ENCODE peak calls at places on chromosomes 11 and 22, in seven cellular contexts. Q is H1, N is HepG2, A is GM12878, T is SK-N-SH, H is HCT116, Z is K562. D is an unnamed sample.

GRCh38 chr11:69880041-69880802 is 61.0 kb upstream of the FGF3 start:
- DNase-seq in A (no peak), Q (peak; percentile 38), H (no peak), Z (no peak), N (no peak), T (no peak), D (no peak)

GRCh38 chr11:125431481-125431880 is 64.6 kb downstream of the FEZ1 start:
- DNase-seq in T (no peak), H (no peak), Q (no peak), A (no peak), Z (no peak), N (no peak), D (no peak)

GRCh38 chr11:13031349-13031748 is 22.2 kb downstream of the RASSF10 start:
- DNase-seq in N (no peak), Q (no peak), A (no peak), Z (no peak), H (no peak), T (no peak), D (no peak)

GRCh38 chr22:38316340-38317236 is 645 bp downstream of the CSNK1E start:
- DNase-seq in A (no peak), Q (peak; percentile 66), N (no peak), H (no peak), Z (peak; percentile 63), T (peak; percentile 79), D (peak; percentile 70)

GRCh38 chr22:44127353-44127752 is 53.4 kb upstream of the PARVG start:
- DNase-seq in Z (no peak), A (no peak), H (no peak), T (no peak), N (no peak), Q (no peak), D (peak; percentile 48)

GRCh38 chr22:39956932-39957664 is 3.1 kb upstream of the TMA7B start:
- DNase-seq in H (no peak), Q (no peak), A (peak; percentile 71), T (no peak), N (no peak), Z (no peak), D (no peak)

GRCh38 chr11:34565417-34566208 is 52.0 kb upstream of the ELF5 start:
- DNase-seq in H (peak; percentile 32), A (no peak), Q (no peak), N (peak; percentile 34), Z (peak; percentile 55), T (peak; percentile 39), D (peak; percentile 1)

GRCh38 chr11:71064702-71065515 is 187.5 kb downstream of the SHANK2 start:
- DNase-seq in A (no peak), Z (no peak), Q (no peak), H (no peak), N (no peak), T (no peak), D (no peak)

GRCh38 chr11:67024966-67025365 is 2.0 kb downstream of the SYT12 start:
- DNase-seq in Q (no peak), Z (no peak), N (no peak), A (no peak), T (no peak), H (no peak), D (no peak)

GRCh38 chr11:60165946-60166345 is 16.9 kb downstream of the MS4A6A start:
- DNase-seq in H (no peak), Z (no peak), A (no peak), N (no peak), Q (no peak), T (no peak), D (no peak)

DNA sequence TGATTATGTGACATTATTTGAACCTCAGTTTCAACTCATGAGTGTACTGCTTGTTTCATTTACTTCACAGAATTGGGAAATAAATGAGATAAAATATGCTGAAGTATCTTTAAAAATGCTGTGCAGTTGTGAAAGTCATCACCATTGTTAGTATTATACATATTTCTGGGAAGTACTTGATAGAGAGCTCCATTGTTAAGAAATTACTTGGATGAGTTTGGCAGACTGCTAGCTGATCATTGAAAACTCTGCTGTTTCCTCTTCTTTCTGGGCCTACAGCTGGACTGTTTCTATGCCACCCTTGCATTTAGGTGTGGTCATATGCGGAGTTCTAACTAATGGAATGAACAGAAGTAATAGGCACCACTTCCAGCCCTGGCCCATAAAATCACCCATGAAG is 10.0 kb downstream of the SIK2 start:
- DNase-seq in H (no peak), A (no peak), Z (no peak), Q (no peak), N (no peak), T (no peak), D (no peak)
- H3K79me2 ChIP-seq in H (peaks cover 35% of the 10 kb centered on the region), A (peaks cover 3% of the 10 kb centered on the region), Z (peaks cover 4% of the 10 kb centered on the region), Q (no peaks in the 10 kb centered on the region), N (peaks cover 18% of the 10 kb centered on the region), T (peaks cover 62% of the 10 kb centered on the region), D (no peaks in the 10 kb centered on the region)

GRCh38 chr11:36238881-36239280 is 50.3 kb downstream of the COMMD9 start:
- DNase-seq in T (no peak), A (no peak), Z (no peak), H (no peak), Q (no peak), N (no peak), D (no peak)
- TF ChIP-seq MAX in T (no peak), A (no peak), Z (no peak), H (no peak), Q (no peak), N (no peak), D (no peak)

GRCh38 chr11:46616551-46617450 is at the start of gene HARBI1:
- DNase-seq in Z (peak; percentile 91), T (peak; percentile 94), N (peak; percentile 77), A (peak; percentile 55), H (peak; percentile 82), Q (peak; percentile 90), D (peak; percentile 89)
- H3K79me2 ChIP-seq in Z (peaks cover 56% of the 10 kb centered on the region), T (peaks cover 72% of the 10 kb centered on the region), N (peaks cover 37% of the 10 kb centered on the region), A (peaks cover 23% of the 10 kb centered on the region), H (peaks cover 22% of the 10 kb centered on the region), Q (no peaks in the 10 kb centered on the region), D (peaks cover 19% of the 10 kb centered on the region)

DNA sequence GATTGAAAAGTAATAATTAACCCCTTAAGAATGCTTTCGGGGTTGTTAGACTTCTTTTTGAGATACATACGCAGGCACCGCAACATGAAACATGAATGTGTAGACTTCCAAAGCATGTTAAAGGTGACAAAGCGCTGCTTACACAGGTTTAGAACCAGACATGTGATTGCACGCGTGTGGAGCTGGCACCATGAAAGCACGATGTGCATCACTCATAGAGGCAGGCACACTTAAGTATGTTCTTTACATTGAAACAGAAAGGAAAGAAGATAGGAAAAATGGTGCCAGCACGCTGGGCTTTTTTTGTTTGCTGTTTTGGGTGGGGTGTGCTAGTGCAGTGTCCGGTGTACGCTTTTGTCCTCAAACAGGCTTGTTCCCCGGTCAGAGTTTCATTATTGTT is 83.6 kb upstream of the PPARA start:
- DNase-seq in T (no peak), N (no peak), H (no peak), Z (no peak), A (no peak), Q (no peak), D (peak; percentile 62)
- TF ChIP-seq MAX in T (peak; percentile 31), N (no peak), H (peak; percentile 8), Z (no peak), A (no peak), Q (no peak), D (no peak)

DNA sequence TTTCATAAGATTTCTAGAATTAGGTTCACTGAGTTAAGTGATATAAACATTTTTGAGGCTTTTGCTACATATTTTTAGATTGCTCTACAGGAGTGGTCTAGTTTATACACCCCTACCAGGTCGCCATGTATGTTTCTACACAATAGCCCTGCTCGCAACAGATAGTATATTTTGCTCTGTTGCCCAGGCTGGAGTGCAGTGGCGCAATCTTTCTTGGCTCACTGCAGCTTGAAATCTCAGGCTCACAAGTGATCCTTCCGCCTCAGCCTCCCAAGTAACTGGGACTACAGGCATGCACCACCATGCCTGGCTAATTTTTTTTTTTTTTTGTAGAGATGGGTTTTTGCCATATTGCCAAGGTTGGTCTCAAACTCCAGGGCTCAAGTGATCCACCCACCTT is 10.4 kb downstream of the ZNRF3 start:
- DNase-seq in A (no peak), Z (no peak), H (no peak), T (no peak), N (no peak), Q (no peak), D (no peak)
- H3K79me2 ChIP-seq in A (no peaks in the 10 kb centered on the region), Z (peaks cover 21% of the 10 kb centered on the region), H (peaks cover 92% of the 10 kb centered on the region), T (peaks cover 66% of the 10 kb centered on the region), N (peaks cover 94% of the 10 kb centered on the region), Q (peaks cover 11% of the 10 kb centered on the region), D (peaks cover 3% of the 10 kb centered on the region)

D was measured in endothelial cell of umbilical vein.